ENCODE peak calls at places on chromosome 1, in six cellular contexts. N, K, F, C, R and V are unnamed samples.

GRCh38 chr1:68011786-68012375 is 38.5 kb downstream of the DIRAS3 start:
- DNase-seq in N (no peak), K (no peak), F (no peak), C (no peak), R (no peak), V (no peak)

GRCh38 chr1:31799196-31799894 is 16.5 kb downstream of the SPOCD1 start:
- DNase-seq in N (no peak), K (no peak), F (peak; percentile 35), C (no peak), R (no peak), V (no peak)

GRCh38 chr1:95018602-95019369 is 54.0 kb downstream of the ALG14 start:
- DNase-seq in N (no peak), K (no peak), F (no peak), C (no peak), R (peak; percentile 58), V (no peak)

GRCh38 chr1:115238336-115239147 is 99.5 kb downstream of the NGF start:
- DNase-seq in N (no peak), K (no peak), F (no peak), C (no peak), R (no peak), V (no peak)

GRCh38 chr1:58249729-58250586 is 296.6 kb downstream of the OMA1 start:
- DNase-seq in N (peak; percentile 38), K (no peak), F (no peak), C (peak; percentile 78), R (peak; percentile 32), V (peak; percentile 62)

GRCh38 chr1:16013908-16014258 is 4.0 kb downstream of the HSPB7 start:
- DNase-seq in N (no peak), K (no peak), F (no peak), C (no peak), R (no peak), V (no peak)

GRCh38 chr1:80673935-80674597 is 1126.7 kb upstream of the ADGRL2 start:
- DNase-seq in N (no peak), K (no peak), F (no peak), C (no peak), R (no peak), V (no peak)

GRCh38 chr1:31218705-31219104 is 21.0 kb downstream of the NKAIN1 start:
- DNase-seq in N (no peak), K (no peak), F (no peak), C (peak; percentile 79), R (no peak), V (no peak)

GRCh38 chr1:153677718-153678518 is 570 bp upstream of the NPR1 start:
- DNase-seq in N (peak; percentile 39), K (no peak), F (no peak), C (peak; percentile 54), R (peak; percentile 43), V (no peak)

GRCh38 chr1:208031316-208031931 is 120.5 kb upstream of the CD34 start:
- DNase-seq in N (no peak), K (no peak), F (no peak), C (no peak), R (no peak), V (no peak)

GRCh38 chr1:177973585-177973984 is 3.7 kb upstream of the SEC16B start:
- DNase-seq in N (no peak), K (no peak), F (no peak), C (no peak), R (no peak), V (no peak)

GRCh38 chr1:206467915-206468314 is 2.4 kb upstream of the IKBKE start:
- DNase-seq in N (peak; percentile 38), K (no peak), F (no peak), C (no peak), R (no peak), V (no peak)

GRCh38 chr1:14733053-14733778 is 134.7 kb downstream of the KAZN start:
- DNase-seq in N (no peak), K (no peak), F (peak; percentile 81), C (no peak), R (no peak), V (no peak)

GRCh38 chr1:204094262-204095247 is 21.6 kb downstream of the SOX13 start:
- DNase-seq in N (no peak), K (no peak), F (no peak), C (no peak), R (no peak), V (no peak)

GRCh38 chr1:202848191-202848542 is 37.4 kb downstream of the PCAT6 start:
- DNase-seq in N (no peak), K (no peak), F (no peak), C (peak; percentile 43), R (no peak), V (no peak)

GRCh38 chr1:152486400-152487006 is 24.1 kb upstream of the LCE5A start:
- DNase-seq in N (no peak), K (no peak), F (no peak), C (no peak), R (no peak), V (no peak)

GRCh38 chr1:212595787-212596714 is 12.5 kb upstream of the ATF3 start:
- DNase-seq in N (peak; percentile 95), K (no peak), F (no peak), C (no peak), R (peak; percentile 97), V (peak; percentile 72)

GRCh38 chr1:161421456-161421855 is 53.8 kb upstream of the CFAP126 start:
- DNase-seq in N (no peak), K (no peak), F (no peak), C (no peak), R (no peak), V (no peak)

GRCh38 chr1:97143236-97143882 is 421.8 kb downstream of the PTBP2 start:
- DNase-seq in N (no peak), K (no peak), F (no peak), C (no peak), R (peak; percentile 56), V (no peak)

GRCh38 chr1:231442735-231443134 is 20.6 kb upstream of the EGLN1 start:
- DNase-seq in N (no peak), K (no peak), F (no peak), C (no peak), R (no peak), V (no peak)

GRCh38 chr1:119701659-119702058 is 10.1 kb upstream of the PHGDH start:
- DNase-seq in N (no peak), K (no peak), F (no peak), C (no peak), R (no peak), V (no peak)

GRCh38 chr1:5850503-5850902 is 141.7 kb downstream of the NPHP4 start:
- DNase-seq in N (peak; percentile 3), K (no peak), F (no peak), C (no peak), R (no peak), V (no peak)

GRCh38 chr1:159790237-159790917 is 9.6 kb downstream of the DUSP23 start:
- DNase-seq in N (no peak), K (no peak), F (no peak), C (no peak), R (peak; percentile 23), V (peak; percentile 24)

GRCh38 chr1:156429308-156430060 is 60.5 kb downstream of the RHBG start:
- DNase-seq in N (no peak), K (no peak), F (no peak), C (peak; percentile 71), R (no peak), V (no peak)

GRCh38 chr1:111369177-111369576 is 58.4 kb downstream of the OVGP1 start:
- DNase-seq in N (no peak), K (no peak), F (no peak), C (no peak), R (no peak), V (no peak)

DNA sequence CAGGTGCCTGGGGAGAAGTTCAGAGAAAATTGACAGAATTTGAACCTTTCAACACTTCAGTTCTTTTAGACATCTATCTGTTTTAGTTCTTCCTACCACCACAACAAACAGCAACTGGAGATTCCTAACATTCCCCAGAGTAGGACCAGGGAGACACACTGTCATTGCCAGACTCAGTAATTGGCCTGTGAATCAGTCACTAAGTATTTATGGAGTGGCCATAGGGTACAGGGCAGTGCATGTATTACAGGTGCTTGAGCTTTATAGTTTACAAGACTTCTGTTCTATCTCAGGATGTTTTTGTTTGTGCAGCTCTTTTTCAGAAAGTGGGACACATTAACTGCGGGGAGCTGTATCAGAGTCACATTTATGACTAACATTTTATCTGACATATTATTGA is 1.7 kb downstream of the CDC14A start:
- DNase-seq in N (peak; percentile 23), K (no peak), F (no peak), C (no peak), R (no peak), V (no peak)
- H3K4me3 ChIP-seq in N (no peak overlapping the region), K (peak overlapping the region; percentile 94), F (peak overlapping the region; percentile 60), C (peak overlapping the region; percentile 89), R (peak overlapping the region; percentile 88), V (no peak overlapping the region)

GRCh38 chr1:42932442-42932941 is 26.2 kb downstream of the SLC2A1 start:
- DNase-seq in N (no peak), K (no peak), F (no peak), C (no peak), R (no peak), V (no peak)

GRCh38 chr1:42934111-42934510 is 24.6 kb downstream of the SLC2A1 start:
- DNase-seq in N (no peak), K (no peak), F (no peak), C (no peak), R (no peak), V (no peak)

GRCh38 chr1:42934541-42935312 is 23.9 kb downstream of the SLC2A1 start:
- DNase-seq in N (no peak), K (no peak), F (peak; percentile 39), C (no peak), R (no peak), V (no peak)

GRCh38 chr1:42933060-42933586 is 25.5 kb downstream of the SLC2A1 start:
- DNase-seq in N (no peak), K (no peak), F (no peak), C (no peak), R (no peak), V (no peak)

DNA sequence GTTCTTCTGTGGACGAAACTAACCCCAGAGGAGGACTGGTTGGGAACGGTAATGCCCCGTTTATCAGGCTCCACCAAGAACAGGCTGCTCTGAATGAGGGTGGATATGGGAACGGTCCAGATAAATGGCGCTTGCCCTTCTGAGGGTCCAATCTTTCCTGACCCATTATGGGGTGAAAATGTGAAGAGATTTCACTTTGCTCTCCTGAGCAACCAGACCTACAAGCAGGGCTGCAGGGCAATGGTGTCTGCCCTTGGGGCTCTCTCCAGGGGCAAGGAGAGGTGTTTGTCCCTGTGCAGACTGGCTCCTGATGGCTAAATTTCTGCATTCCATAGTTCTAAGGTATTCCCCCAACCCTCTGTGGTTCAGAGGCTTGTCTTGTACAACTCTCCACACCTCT is 25.1 kb downstream of the SLC2A1 start:
- DNase-seq in N (no peak), K (no peak), F (no peak), C (no peak), R (no peak), V (no peak)
- H3K4me3 ChIP-seq in N (no peak overlapping the region), K (peak overlapping the region; percentile 46), F (no peak overlapping the region), C (no peak overlapping the region), R (no peak overlapping the region), V (no peak overlapping the region)

GRCh38 chr1:151147132-151147503 is 687 bp upstream of the SEMA6C start:
- DNase-seq in N (no peak), K (no peak), F (no peak), C (no peak), R (no peak), V (no peak)
- H3K4me3 ChIP-seq in N (peak overlapping the region; percentile 72), K (peak overlapping the region; percentile 92), F (peak overlapping the region; percentile 39), C (peak overlapping the region; percentile 87), R (peak overlapping the region; percentile 61), V (peak overlapping the region; percentile 68)

DNA sequence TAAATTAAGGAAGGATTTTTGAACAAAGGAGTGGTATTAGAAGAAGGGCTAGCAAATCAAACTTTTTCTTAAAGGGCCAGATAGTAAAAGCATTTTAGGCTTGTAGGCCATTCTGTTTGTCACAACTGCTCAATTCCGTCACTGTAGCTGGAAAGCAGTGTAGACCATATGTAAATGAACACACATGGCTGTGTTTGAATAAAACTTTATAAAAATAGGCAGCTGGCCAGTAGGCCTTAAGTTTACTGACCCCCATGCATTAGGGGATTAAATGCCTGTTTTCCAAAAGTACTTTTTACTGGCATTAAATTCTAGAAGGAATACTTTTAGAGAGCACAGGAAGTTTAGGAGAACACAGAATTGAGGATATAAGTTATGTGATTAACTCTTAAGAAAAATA is 8.9 kb downstream of the IVNS1ABP start:
- DNase-seq in N (no peak), K (no peak), F (no peak), C (no peak), R (no peak), V (no peak)
- H3K4me3 ChIP-seq in N (no peak overlapping the region), K (no peak overlapping the region), F (no peak overlapping the region), C (no peak overlapping the region), R (no peak overlapping the region), V (no peak overlapping the region)